ENCODE peak calls at places on chromosomes 13 and 19, in ten cellular contexts. One of them, this sample, is unnamed.

GRCh38 chr19:15136234-15136954 is 29.2 kb downstream of the SYDE1 start:
- DNase-seq in heart right ventricle: no peak
- DNase-seq in fibroblast of lung: peak; percentile 28
- DNase-seq in breast epithelium: no peak
- DNase-seq in tibial artery: no peak
- DNase-seq in endodermal cell: no peak
- DNase-seq in naive thymus-derived CD4-positive, alpha-beta T cell: no peak
- DNase-seq in neuronal stem cell: no peak
- DNase-seq in neural progenitor cell: no peak
- DNase-seq in CD8-positive, alpha-beta T cell: no peak
- DNase-seq in this sample: no peak

GRCh38 chr13:112721198-112722104 is 31.6 kb downstream of the ATP11A start:
- DNase-seq in neuronal stem cell: no peak
- DNase-seq in breast epithelium: peak; percentile 32
- DNase-seq in endodermal cell: no peak
- DNase-seq in naive thymus-derived CD4-positive, alpha-beta T cell: no peak
- DNase-seq in tibial artery: peak; percentile 13
- DNase-seq in heart right ventricle: no peak
- DNase-seq in CD8-positive, alpha-beta T cell: no peak
- DNase-seq in neural progenitor cell: no peak
- DNase-seq in fibroblast of lung: no peak
- DNase-seq in this sample: no peak

GRCh38 chr19:14091086-14091884 is 734 bp upstream of the SAMD1 start:
- DNase-seq in tibial artery: no peak
- DNase-seq in endodermal cell: peak; percentile 77
- DNase-seq in fibroblast of lung: peak; percentile 79
- DNase-seq in heart right ventricle: no peak
- DNase-seq in neuronal stem cell: peak; percentile 78
- DNase-seq in breast epithelium: peak; percentile 49
- DNase-seq in naive thymus-derived CD4-positive, alpha-beta T cell: peak; percentile 85
- DNase-seq in CD8-positive, alpha-beta T cell: peak; percentile 82
- DNase-seq in neural progenitor cell: no peak
- DNase-seq in this sample: peak; percentile 14

GRCh38 chr13:40652588-40652940 is 13.9 kb downstream of the FOXO1 start:
- DNase-seq in breast epithelium: no peak
- DNase-seq in tibial artery: no peak
- DNase-seq in neural progenitor cell: no peak
- DNase-seq in heart right ventricle: no peak
- DNase-seq in CD8-positive, alpha-beta T cell: no peak
- DNase-seq in fibroblast of lung: no peak
- DNase-seq in neuronal stem cell: no peak
- DNase-seq in naive thymus-derived CD4-positive, alpha-beta T cell: no peak
- DNase-seq in endodermal cell: no peak
- DNase-seq in this sample: no peak

GRCh38 chr13:110683203-110683883 is 22.6 kb downstream of the CARS2 start:
- DNase-seq in endodermal cell: no peak
- DNase-seq in CD8-positive, alpha-beta T cell: no peak
- DNase-seq in neural progenitor cell: no peak
- DNase-seq in neuronal stem cell: no peak
- DNase-seq in breast epithelium: no peak
- DNase-seq in fibroblast of lung: peak; percentile 19
- DNase-seq in naive thymus-derived CD4-positive, alpha-beta T cell: peak; percentile 44
- DNase-seq in tibial artery: no peak
- DNase-seq in heart right ventricle: no peak
- DNase-seq in this sample: no peak

GRCh38 chr19:8641221-8641907 is 10.9 kb downstream of the NFILZ start:
- DNase-seq in endodermal cell: no peak
- DNase-seq in CD8-positive, alpha-beta T cell: no peak
- DNase-seq in fibroblast of lung: no peak
- DNase-seq in breast epithelium: no peak
- DNase-seq in neuronal stem cell: no peak
- DNase-seq in heart right ventricle: no peak
- DNase-seq in naive thymus-derived CD4-positive, alpha-beta T cell: no peak
- DNase-seq in neural progenitor cell: no peak
- DNase-seq in tibial artery: no peak
- DNase-seq in this sample: no peak

GRCh38 chr13:46759861-46760260 is 37.1 kb downstream of the ESD start:
- DNase-seq in neuronal stem cell: no peak
- DNase-seq in fibroblast of lung: peak; percentile 6
- DNase-seq in neural progenitor cell: no peak
- DNase-seq in breast epithelium: no peak
- DNase-seq in CD8-positive, alpha-beta T cell: no peak
- DNase-seq in endodermal cell: no peak
- DNase-seq in heart right ventricle: no peak
- DNase-seq in tibial artery: no peak
- DNase-seq in naive thymus-derived CD4-positive, alpha-beta T cell: no peak
- DNase-seq in this sample: no peak

GRCh38 chr13:27170221-27170520 is 1.4 kb downstream of the USP12 start:
- DNase-seq in breast epithelium: no peak
- DNase-seq in heart right ventricle: no peak
- DNase-seq in neural progenitor cell: no peak
- DNase-seq in CD8-positive, alpha-beta T cell: no peak
- DNase-seq in endodermal cell: no peak
- DNase-seq in tibial artery: no peak
- DNase-seq in naive thymus-derived CD4-positive, alpha-beta T cell: no peak
- DNase-seq in fibroblast of lung: peak; percentile 79
- DNase-seq in neuronal stem cell: no peak
- DNase-seq in this sample: no peak

DNA sequence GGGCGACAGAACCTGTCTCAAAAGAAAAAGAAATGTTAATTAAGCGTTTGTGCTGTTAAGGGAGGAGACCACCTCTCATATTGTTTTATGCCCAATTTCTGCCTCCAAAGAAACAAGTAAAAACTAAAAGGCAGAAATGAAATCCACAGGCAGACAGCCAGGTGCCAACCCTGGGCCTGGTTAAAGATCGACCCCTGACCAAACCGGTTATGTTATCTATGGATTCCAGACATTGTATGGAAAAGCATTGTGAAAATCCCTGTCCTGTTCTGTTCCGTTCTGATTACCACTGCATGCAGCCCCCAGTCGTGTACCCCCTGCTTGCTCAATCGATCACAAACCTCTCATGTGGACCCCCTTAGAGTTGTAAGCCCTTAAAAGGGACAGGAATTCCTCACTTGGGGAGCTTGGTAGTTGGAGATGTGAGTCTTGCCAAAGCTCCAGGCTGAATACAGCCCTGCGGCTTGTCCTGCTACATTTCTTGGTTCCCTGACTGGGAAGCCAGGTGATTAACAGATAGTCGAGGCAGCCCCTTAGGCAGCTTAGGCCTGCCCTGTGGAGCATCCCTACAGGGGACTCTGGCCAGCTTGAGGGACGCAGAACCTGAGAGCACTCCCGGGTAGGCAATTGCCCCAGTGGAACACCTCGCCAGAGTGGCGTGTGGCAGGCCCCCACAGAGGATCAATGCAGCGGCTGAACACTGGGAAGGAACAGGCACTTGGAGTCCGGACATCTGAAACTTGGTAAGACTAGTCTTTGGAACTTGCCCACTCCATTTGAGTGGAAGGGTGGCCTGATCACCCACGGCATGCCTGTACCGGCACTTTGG is 748 bp upstream of the ZNF552 start:
- DNase-seq in fibroblast of lung: no peak
- DNase-seq in tibial artery: no peak
- DNase-seq in neural progenitor cell: no peak
- DNase-seq in neuronal stem cell: no peak
- DNase-seq in naive thymus-derived CD4-positive, alpha-beta T cell: no peak
- DNase-seq in breast epithelium: no peak
- DNase-seq in endodermal cell: no peak
- DNase-seq in CD8-positive, alpha-beta T cell: no peak
- DNase-seq in heart right ventricle: no peak
- DNase-seq in this sample: no peak
- H3K4me1 ChIP-seq in fibroblast of lung: peaks cover 3% of the 10 kb centered on the region
- H3K4me1 ChIP-seq in tibial artery: no peaks in the 10 kb centered on the region
- H3K4me1 ChIP-seq in neural progenitor cell: peaks cover 2% of the 10 kb centered on the region
- H3K4me1 ChIP-seq in neuronal stem cell: peaks cover 4% of the 10 kb centered on the region
- H3K4me1 ChIP-seq in naive thymus-derived CD4-positive, alpha-beta T cell: peaks cover 10% of the 10 kb centered on the region
- H3K4me1 ChIP-seq in breast epithelium: peaks cover 3% of the 10 kb centered on the region
- H3K4me1 ChIP-seq in endodermal cell: peaks cover 14% of the 10 kb centered on the region
- H3K4me1 ChIP-seq in CD8-positive, alpha-beta T cell: peaks cover 16% of the 10 kb centered on the region
- H3K4me1 ChIP-seq in heart right ventricle: peaks cover 26% of the 10 kb centered on the region
- H3K4me1 ChIP-seq in this sample: peaks cover 34% of the 10 kb centered on the region

GRCh38 chr19:42233638-42234292 is 8.6 kb downstream of the GSK3A start:
- DNase-seq in CD8-positive, alpha-beta T cell: no peak
- DNase-seq in neuronal stem cell: no peak
- DNase-seq in heart right ventricle: no peak
- DNase-seq in endodermal cell: no peak
- DNase-seq in tibial artery: no peak
- DNase-seq in neural progenitor cell: no peak
- DNase-seq in breast epithelium: no peak
- DNase-seq in fibroblast of lung: no peak
- DNase-seq in naive thymus-derived CD4-positive, alpha-beta T cell: no peak
- DNase-seq in this sample: no peak
- H3K4me1 ChIP-seq in CD8-positive, alpha-beta T cell: peaks cover 4% of the 10 kb centered on the region
- H3K4me1 ChIP-seq in neuronal stem cell: peaks cover 3% of the 10 kb centered on the region
- H3K4me1 ChIP-seq in heart right ventricle: peaks cover 7% of the 10 kb centered on the region
- H3K4me1 ChIP-seq in endodermal cell: peaks cover 3% of the 10 kb centered on the region
- H3K4me1 ChIP-seq in tibial artery: no peaks in the 10 kb centered on the region
- H3K4me1 ChIP-seq in neural progenitor cell: no peaks in the 10 kb centered on the region
- H3K4me1 ChIP-seq in breast epithelium: no peaks in the 10 kb centered on the region
- H3K4me1 ChIP-seq in fibroblast of lung: no peaks in the 10 kb centered on the region
- H3K4me1 ChIP-seq in naive thymus-derived CD4-positive, alpha-beta T cell: no peaks in the 10 kb centered on the region
- H3K4me1 ChIP-seq in this sample: peaks cover 10% of the 10 kb centered on the region

GRCh38 chr13:99722931-99723330 is 221.7 kb downstream of the TM9SF2 start:
- DNase-seq in fibroblast of lung: no peak
- DNase-seq in naive thymus-derived CD4-positive, alpha-beta T cell: no peak
- DNase-seq in tibial artery: no peak
- DNase-seq in endodermal cell: no peak
- DNase-seq in CD8-positive, alpha-beta T cell: no peak
- DNase-seq in neuronal stem cell: no peak
- DNase-seq in breast epithelium: no peak
- DNase-seq in heart right ventricle: no peak
- DNase-seq in neural progenitor cell: no peak
- DNase-seq in this sample: no peak

GRCh38 chr13:99722419-99722818 is 221.1 kb downstream of the TM9SF2 start:
- DNase-seq in tibial artery: no peak
- DNase-seq in naive thymus-derived CD4-positive, alpha-beta T cell: no peak
- DNase-seq in neural progenitor cell: no peak
- DNase-seq in fibroblast of lung: no peak
- DNase-seq in neuronal stem cell: no peak
- DNase-seq in endodermal cell: no peak
- DNase-seq in heart right ventricle: no peak
- DNase-seq in CD8-positive, alpha-beta T cell: no peak
- DNase-seq in breast epithelium: no peak
- DNase-seq in this sample: no peak

GRCh38 chr13:99723847-99724246 is 222.6 kb downstream of the TM9SF2 start:
- DNase-seq in heart right ventricle: no peak
- DNase-seq in neural progenitor cell: peak; percentile 66
- DNase-seq in tibial artery: no peak
- DNase-seq in fibroblast of lung: no peak
- DNase-seq in endodermal cell: no peak
- DNase-seq in breast epithelium: no peak
- DNase-seq in naive thymus-derived CD4-positive, alpha-beta T cell: no peak
- DNase-seq in CD8-positive, alpha-beta T cell: no peak
- DNase-seq in neuronal stem cell: no peak
- DNase-seq in this sample: no peak

GRCh38 chr13:99724633-99725517 is 223.6 kb downstream of the TM9SF2 start:
- DNase-seq in CD8-positive, alpha-beta T cell: no peak
- DNase-seq in tibial artery: no peak
- DNase-seq in heart right ventricle: no peak
- DNase-seq in naive thymus-derived CD4-positive, alpha-beta T cell: no peak
- DNase-seq in fibroblast of lung: no peak
- DNase-seq in breast epithelium: no peak
- DNase-seq in endodermal cell: no peak
- DNase-seq in neural progenitor cell: peak; percentile 51
- DNase-seq in neuronal stem cell: no peak
- DNase-seq in this sample: no peak

DNA sequence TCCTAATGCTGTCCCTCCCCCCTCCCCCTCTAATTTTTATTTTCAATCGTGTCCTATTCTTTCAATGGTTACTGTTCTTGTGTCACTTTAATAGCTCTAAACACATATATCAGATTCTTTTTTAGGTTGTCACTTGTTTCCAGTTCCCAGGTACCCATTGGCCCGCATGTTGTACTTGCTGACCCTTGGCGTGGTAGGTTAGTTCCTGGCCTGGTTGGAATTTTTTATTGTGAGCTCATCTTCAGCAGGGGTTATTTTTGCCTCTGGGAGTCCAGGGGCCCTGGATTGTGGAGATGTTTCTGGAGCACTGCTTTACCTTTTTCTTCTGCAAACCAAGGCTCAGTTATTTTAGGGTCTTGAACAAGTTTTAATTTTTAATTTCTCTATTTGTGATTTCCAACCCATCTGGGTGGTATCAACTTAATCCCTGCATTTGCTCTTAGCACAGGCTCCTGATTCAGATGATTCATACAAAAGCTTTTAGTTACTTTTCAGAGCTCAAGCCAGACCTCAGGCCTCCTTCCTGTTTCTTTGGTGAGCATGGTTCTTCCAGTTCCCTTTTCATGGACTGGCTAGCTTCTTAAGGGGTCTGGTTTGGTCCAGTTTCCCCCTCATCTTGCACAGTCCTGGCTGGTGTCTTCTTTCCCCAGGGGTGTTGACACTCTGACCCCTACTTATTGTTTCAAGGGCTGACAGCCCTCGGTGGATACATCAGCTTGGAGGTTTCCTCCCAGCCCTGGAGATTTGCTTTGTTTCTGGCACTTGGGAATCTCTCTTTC is 220.5 kb downstream of the TM9SF2 start:
- DNase-seq in breast epithelium: no peak
- DNase-seq in neural progenitor cell: peak; percentile 91
- DNase-seq in neuronal stem cell: peak; percentile 84
- DNase-seq in tibial artery: no peak
- DNase-seq in endodermal cell: no peak
- DNase-seq in heart right ventricle: no peak
- DNase-seq in fibroblast of lung: no peak
- DNase-seq in naive thymus-derived CD4-positive, alpha-beta T cell: no peak
- DNase-seq in CD8-positive, alpha-beta T cell: no peak
- DNase-seq in this sample: no peak
- H3K4me1 ChIP-seq in breast epithelium: no peaks in the 10 kb centered on the region
- H3K4me1 ChIP-seq in neural progenitor cell: peaks cover 73% of the 10 kb centered on the region
- H3K4me1 ChIP-seq in neuronal stem cell: peaks cover 34% of the 10 kb centered on the region
- H3K4me1 ChIP-seq in tibial artery: no peaks in the 10 kb centered on the region
- H3K4me1 ChIP-seq in endodermal cell: peaks cover 19% of the 10 kb centered on the region
- H3K4me1 ChIP-seq in heart right ventricle: no peaks in the 10 kb centered on the region
- H3K4me1 ChIP-seq in fibroblast of lung: no peaks in the 10 kb centered on the region
- H3K4me1 ChIP-seq in naive thymus-derived CD4-positive, alpha-beta T cell: no peaks in the 10 kb centered on the region
- H3K4me1 ChIP-seq in CD8-positive, alpha-beta T cell: no peaks in the 10 kb centered on the region
- H3K4me1 ChIP-seq in this sample: no peaks in the 10 kb centered on the region

GRCh38 chr19:16369664-16370576 is 45.3 kb downstream of the KLF2 start:
- DNase-seq in endodermal cell: no peak
- DNase-seq in tibial artery: no peak
- DNase-seq in neural progenitor cell: no peak
- DNase-seq in breast epithelium: no peak
- DNase-seq in heart right ventricle: no peak
- DNase-seq in neuronal stem cell: no peak
- DNase-seq in fibroblast of lung: no peak
- DNase-seq in CD8-positive, alpha-beta T cell: peak; percentile 96
- DNase-seq in naive thymus-derived CD4-positive, alpha-beta T cell: peak; percentile 87
- DNase-seq in this sample: no peak

GRCh38 chr19:16369306-16369663 is 44.7 kb downstream of the KLF2 start:
- DNase-seq in naive thymus-derived CD4-positive, alpha-beta T cell: no peak
- DNase-seq in neuronal stem cell: no peak
- DNase-seq in heart right ventricle: no peak
- DNase-seq in neural progenitor cell: no peak
- DNase-seq in breast epithelium: no peak
- DNase-seq in tibial artery: no peak
- DNase-seq in fibroblast of lung: no peak
- DNase-seq in endodermal cell: no peak
- DNase-seq in CD8-positive, alpha-beta T cell: no peak
- DNase-seq in this sample: no peak

GRCh38 chr19:16367269-16367683 is 42.6 kb downstream of the KLF2 start:
- DNase-seq in neuronal stem cell: no peak
- DNase-seq in naive thymus-derived CD4-positive, alpha-beta T cell: peak; percentile 74
- DNase-seq in breast epithelium: no peak
- DNase-seq in heart right ventricle: no peak
- DNase-seq in fibroblast of lung: no peak
- DNase-seq in tibial artery: no peak
- DNase-seq in endodermal cell: no peak
- DNase-seq in CD8-positive, alpha-beta T cell: peak; percentile 81
- DNase-seq in neural progenitor cell: no peak
- DNase-seq in this sample: no peak

GRCh38 chr19:16366433-16367268 is 42.0 kb downstream of the KLF2 start:
- DNase-seq in tibial artery: no peak
- DNase-seq in endodermal cell: no peak
- DNase-seq in heart right ventricle: no peak
- DNase-seq in neural progenitor cell: no peak
- DNase-seq in fibroblast of lung: no peak
- DNase-seq in naive thymus-derived CD4-positive, alpha-beta T cell: peak; percentile 72
- DNase-seq in neuronal stem cell: no peak
- DNase-seq in CD8-positive, alpha-beta T cell: peak; percentile 66
- DNase-seq in breast epithelium: no peak
- DNase-seq in this sample: no peak

DNA sequence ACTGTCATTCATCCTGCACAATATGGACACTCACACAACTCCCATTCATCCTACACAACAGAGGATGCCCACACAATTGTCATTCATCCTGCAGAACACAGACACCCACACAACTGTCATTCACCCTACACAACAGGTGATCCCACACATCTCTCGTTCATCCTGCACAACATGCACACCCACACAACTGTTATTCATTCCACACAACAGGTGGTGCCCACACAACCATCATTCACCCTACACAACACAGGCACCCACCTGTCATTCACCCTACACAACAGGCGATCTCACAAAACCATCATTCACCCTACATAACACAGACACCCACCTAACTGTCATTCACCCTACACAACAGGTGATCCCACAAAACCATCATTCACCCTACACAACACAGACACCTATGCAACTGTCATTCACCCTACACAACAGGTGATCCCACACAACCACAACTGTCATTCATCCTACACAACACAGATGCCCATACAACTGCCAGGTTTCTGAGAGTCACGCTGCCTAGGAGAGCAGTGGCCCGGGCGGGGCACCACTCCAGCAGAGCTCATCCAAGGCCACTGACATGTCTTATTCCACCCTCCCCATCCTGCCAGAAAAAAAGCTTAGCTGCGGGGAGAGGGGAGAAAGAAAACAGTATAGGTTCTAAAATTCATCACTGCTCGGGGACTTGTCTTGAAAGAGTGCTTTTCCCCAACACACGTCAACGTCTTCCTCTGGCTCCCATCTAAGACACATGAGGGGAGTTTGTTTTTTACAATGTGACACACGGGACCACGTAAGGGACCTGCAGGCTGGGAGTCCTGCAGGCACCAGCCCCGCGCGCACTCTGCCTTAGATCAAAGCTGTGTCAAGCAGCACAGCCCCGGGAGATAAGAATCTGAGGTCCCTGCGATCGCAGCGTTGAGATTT is 44.0 kb downstream of the KLF2 start:
- DNase-seq in endodermal cell: no peak
- DNase-seq in fibroblast of lung: no peak
- DNase-seq in naive thymus-derived CD4-positive, alpha-beta T cell: peak; percentile 93
- DNase-seq in neural progenitor cell: no peak
- DNase-seq in tibial artery: no peak
- DNase-seq in heart right ventricle: no peak
- DNase-seq in neuronal stem cell: no peak
- DNase-seq in breast epithelium: no peak
- DNase-seq in CD8-positive, alpha-beta T cell: peak; percentile 95
- DNase-seq in this sample: no peak
- H3K4me1 ChIP-seq in endodermal cell: no peaks in the 10 kb centered on the region
- H3K4me1 ChIP-seq in fibroblast of lung: peaks cover 20% of the 10 kb centered on the region
- H3K4me1 ChIP-seq in naive thymus-derived CD4-positive, alpha-beta T cell: peaks cover 94% of the 10 kb centered on the region
- H3K4me1 ChIP-seq in neural progenitor cell: no peaks in the 10 kb centered on the region
- H3K4me1 ChIP-seq in tibial artery: no peaks in the 10 kb centered on the region
- H3K4me1 ChIP-seq in heart right ventricle: peaks cover 33% of the 10 kb centered on the region
- H3K4me1 ChIP-seq in neuronal stem cell: peaks cover 4% of the 10 kb centered on the region
- H3K4me1 ChIP-seq in breast epithelium: no peaks in the 10 kb centered on the region
- H3K4me1 ChIP-seq in CD8-positive, alpha-beta T cell: peaks cover 94% of the 10 kb centered on the region
- H3K4me1 ChIP-seq in this sample: peaks cover 31% of the 10 kb centered on the region